ENCODE peak calls at places on chromosomes 6 and 20, in six cellular contexts. H is HepG2, A is HCT116, V is H1, L is K562, C is GM12878. G is an unnamed sample.

GRCh38 chr20:48107560-48107959 is 322.3 kb upstream of the SULF2 start:
- DNase-seq in H (no peak), A (no peak), V (no peak), L (no peak), C (no peak), G (no peak)

GRCh38 chr6:104537185-104537584 is 322.5 kb downstream of the HACE1 start:
- DNase-seq in H (no peak), A (no peak), V (no peak), L (no peak), C (no peak), G (no peak)

GRCh38 chr20:23689399-23689690 is 507 bp upstream of the CST4 start:
- DNase-seq in H (no peak), A (no peak), V (no peak), L (no peak), C (no peak), G (no peak)

GRCh38 chr6:296151-297122 is 4.2 kb downstream of the DUSP22 start:
- DNase-seq in H (no peak), A (no peak), V (no peak), L (no peak), C (peak), G (no peak)

GRCh38 chr20:32823078-32823477 is 3.3 kb downstream of the MAPRE1 start:
- DNase-seq in H (peak), A (no peak), V (no peak), L (no peak), C (no peak), G (no peak)

GRCh38 chr20:31430568-31431095 is 9.8 kb upstream of the DEFB123 start:
- DNase-seq in H (no peak), A (no peak), V (no peak), L (no peak), C (no peak), G (peak)

GRCh38 chr6:165117121-165117520 is 192.3 kb downstream of the C6orf118 start:
- DNase-seq in H (no peak), A (no peak), V (no peak), L (no peak), C (no peak), G (no peak)

GRCh38 chr6:34900321-34901031 is 11.4 kb downstream of the ANKS1A start:
- DNase-seq in H (no peak), A (no peak), V (no peak), L (no peak), C (no peak), G (no peak)

GRCh38 chr20:675453-676314 is at the start of gene SCRT2:
- DNase-seq in H (peak), A (no peak), V (no peak), L (peak), C (no peak), G (no peak)

GRCh38 chr6:155426408-155426945 is 29.2 kb downstream of the NOX3 start:
- DNase-seq in H (no peak), A (no peak), V (no peak), L (no peak), C (no peak), G (no peak)

GRCh38 chr20:53243152-53243551 is 271.0 kb downstream of the TSHZ2 start:
- DNase-seq in H (no peak), A (no peak), V (no peak), L (no peak), C (no peak), G (no peak)

GRCh38 chr20:4040283-4041179 is 25.2 kb upstream of the RNF24 start:
- DNase-seq in H (no peak), A (no peak), V (no peak), L (no peak), C (no peak), G (no peak)

GRCh38 chr6:65189344-65189743 is 517.7 kb downstream of the EYS start:
- DNase-seq in H (no peak), A (no peak), V (no peak), L (no peak), C (no peak), G (no peak)

GRCh38 chr6:39806277-39806676 is 14.1 kb downstream of the DAAM2 start:
- DNase-seq in H (no peak), A (no peak), V (no peak), L (no peak), C (no peak), G (no peak)

GRCh38 chr6:170063431-170063830 is 227.4 kb downstream of the DLL1 start:
- DNase-seq in H (no peak), A (no peak), V (no peak), L (no peak), C (no peak), G (no peak)

GRCh38 chr6:160041608-160042007 is 72.7 kb downstream of the IGF2R start:
- DNase-seq in H (peak), A (no peak), V (no peak), L (no peak), C (no peak), G (no peak)

GRCh38 chr6:46899636-46900035 is 22.1 kb downstream of the ADGRF5 start:
- DNase-seq in H (no peak), A (no peak), V (no peak), L (no peak), C (no peak), G (no peak)

GRCh38 chr6:152004036-152004566 is 196.6 kb downstream of the ESR1 start:
- DNase-seq in H (no peak), A (no peak), V (no peak), L (no peak), C (no peak), G (no peak)

GRCh38 chr6:87391334-87391733 is 16.4 kb upstream of the CFAP206 start:
- DNase-seq in H (peak), A (peak), V (peak), L (peak), C (no peak), G (peak)

DNA sequence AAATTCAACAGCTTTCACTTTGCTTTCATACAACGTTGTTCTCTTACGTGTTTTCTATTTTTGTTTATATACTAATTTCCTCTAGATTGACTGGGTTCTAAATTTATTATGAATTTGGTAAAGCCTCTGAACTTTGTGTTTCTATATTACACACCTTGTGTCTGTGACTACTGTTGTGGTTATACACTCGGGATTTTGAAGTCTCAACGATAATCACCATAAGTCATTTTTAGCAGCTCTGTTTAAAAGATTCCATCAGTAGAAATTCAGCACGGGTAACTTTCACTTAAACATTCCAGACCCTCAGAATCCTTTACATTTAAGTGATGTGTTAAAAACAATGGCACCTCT is 31.8 kb upstream of the HBS1L start:
- DNase-seq in H (no peak), A (no peak), V (no peak), L (no peak), C (no peak), G (no peak)
- H3K4me3 ChIP-seq in H (no peak), A (no peak), V (no peak), L (no peak), C (peak), G (no peak)

DNA sequence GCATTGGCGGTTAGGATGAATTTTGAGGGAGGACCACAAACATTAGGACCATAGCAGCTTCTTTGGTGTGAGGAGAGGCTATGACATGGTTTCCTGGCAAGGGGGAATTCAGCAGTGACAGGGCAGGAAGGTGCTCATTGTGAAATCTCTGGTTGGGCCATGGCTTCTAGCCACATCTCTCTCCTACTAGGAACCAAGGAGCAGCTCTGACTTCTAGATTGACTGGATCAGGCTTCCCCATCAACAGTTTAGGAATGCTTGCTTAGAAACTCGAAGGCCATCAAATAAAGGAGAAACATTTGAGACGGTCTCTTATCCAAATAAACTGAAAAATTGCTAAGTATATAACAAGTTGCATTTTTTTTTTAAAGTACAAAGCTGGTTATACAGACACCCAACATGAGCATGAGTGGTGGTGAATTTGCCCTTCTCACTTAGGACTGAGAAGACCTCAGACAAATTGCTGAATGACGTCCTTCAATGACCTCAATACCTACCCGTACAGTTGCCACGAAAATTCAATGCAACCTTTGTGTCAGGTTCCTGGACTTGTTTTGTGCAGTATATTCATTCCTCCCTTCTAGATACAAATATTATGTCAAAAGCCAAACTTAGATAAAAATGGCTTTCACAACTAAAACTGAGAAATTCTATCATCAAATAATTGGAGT is 140.8 kb downstream of the ZDHHC14 start:
- DNase-seq in H (no peak), A (no peak), V (no peak), L (no peak), C (no peak), G (no peak)
- TF ChIP-seq YY1 in H (no peak), A (no peak), V (no peak), L (no peak), C (no peak), G (no peak)

DNA sequence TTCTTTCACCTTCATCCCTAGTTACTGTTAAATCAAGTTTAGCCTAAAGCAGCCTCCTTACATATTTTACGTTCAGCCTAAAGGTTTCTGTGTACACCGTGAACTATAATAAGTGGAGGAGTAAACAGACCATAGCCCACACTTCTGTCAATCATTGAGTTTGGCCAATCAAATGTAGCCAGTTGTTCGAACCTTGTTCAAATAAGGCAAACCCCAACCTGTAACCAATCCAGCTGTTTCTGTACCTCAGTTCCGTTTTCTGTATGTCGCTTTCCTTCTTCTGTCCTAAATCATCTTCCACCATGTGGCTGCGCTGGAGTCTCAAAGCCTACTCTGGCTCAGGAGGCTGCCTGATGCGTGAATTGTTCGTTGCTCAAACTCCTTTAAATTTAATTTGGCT is 1.8 kb upstream of the FBXO30 start:
- DNase-seq in H (no peak), A (no peak), V (no peak), L (no peak), C (no peak), G (no peak)
- TF ChIP-seq ZNF274 in H (no peak), A (no peak), V (no peak), L (no peak), C (no peak), G (no peak)

DNA sequence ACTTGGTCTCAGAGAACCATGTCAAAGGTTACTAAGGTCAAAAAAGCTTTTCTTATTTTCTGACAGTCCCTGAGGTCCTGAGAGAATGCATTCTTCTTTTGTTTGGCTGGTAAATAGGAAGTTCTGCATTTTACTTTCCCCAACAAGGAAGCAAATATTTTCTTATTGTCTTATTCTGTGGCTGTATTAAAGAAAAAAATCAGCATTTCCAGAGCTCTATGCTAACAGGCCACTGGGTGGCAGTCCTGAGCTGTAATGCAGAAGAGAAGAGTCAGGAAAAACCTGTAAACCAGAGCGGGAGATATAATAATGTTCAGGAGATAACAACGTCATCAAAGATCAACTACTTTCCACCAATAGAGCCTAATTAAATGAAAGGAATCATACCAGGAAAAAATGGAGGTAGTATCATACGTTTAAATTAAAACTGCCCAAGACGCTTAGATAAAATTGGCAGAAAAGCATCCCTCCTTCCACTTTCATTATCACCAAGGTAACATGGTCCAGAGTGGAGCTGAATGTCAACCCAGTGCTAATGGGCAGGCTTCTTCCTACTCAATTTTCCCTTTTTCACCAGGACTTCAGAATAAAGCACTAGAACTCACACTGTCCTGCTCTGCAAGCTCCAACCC is 55.6 kb upstream of the CARMIL1 start:
- DNase-seq in H (peak), A (peak), V (no peak), L (peak), C (peak), G (peak)
- H3K4me3 ChIP-seq in H (no peak), A (peak), V (no peak), L (no peak), C (no peak), G (no peak)

DNA sequence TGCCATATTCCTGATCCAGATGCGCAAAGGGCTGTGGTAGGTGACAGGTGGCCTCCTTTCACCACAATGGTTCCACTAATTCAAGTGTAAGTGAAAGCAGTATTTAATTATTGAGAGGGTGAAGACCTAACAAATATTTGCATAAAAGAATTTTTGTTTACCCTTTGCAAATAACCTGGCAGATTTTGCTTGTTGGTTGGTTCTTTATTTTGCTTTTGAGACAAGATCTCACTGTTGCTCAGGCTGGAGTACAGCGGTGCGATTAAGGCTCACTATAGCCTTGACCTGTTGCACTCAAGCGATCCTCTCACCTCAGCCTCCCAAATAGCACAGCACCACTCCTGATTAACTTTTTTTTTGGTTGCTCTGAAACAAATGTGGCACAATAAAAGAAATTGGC is 49.2 kb downstream of the PCNA start:
- DNase-seq in H (peak), A (no peak), V (no peak), L (no peak), C (no peak), G (no peak)
- TF ChIP-seq YY1 in H (no peak), A (no peak), V (no peak), L (no peak), C (no peak), G (no peak)

GRCh38 chr6:53441761-53442160 is 93.0 kb upstream of the ELOVL5 start:
- DNase-seq in H (no peak), A (no peak), V (no peak), L (no peak), C (no peak), G (no peak)

GRCh38 chr6:53441035-53441493 is 92.3 kb upstream of the ELOVL5 start:
- DNase-seq in H (no peak), A (no peak), V (no peak), L (no peak), C (no peak), G (no peak)

GRCh38 chr6:53440331-53440730 is 91.6 kb upstream of the ELOVL5 start:
- DNase-seq in H (no peak), A (no peak), V (no peak), L (no peak), C (no peak), G (no peak)

GRCh38 chr6:53437557-53438202 is 88.9 kb upstream of the ELOVL5 start:
- DNase-seq in H (peak), A (peak), V (no peak), L (peak), C (peak), G (peak)

DNA sequence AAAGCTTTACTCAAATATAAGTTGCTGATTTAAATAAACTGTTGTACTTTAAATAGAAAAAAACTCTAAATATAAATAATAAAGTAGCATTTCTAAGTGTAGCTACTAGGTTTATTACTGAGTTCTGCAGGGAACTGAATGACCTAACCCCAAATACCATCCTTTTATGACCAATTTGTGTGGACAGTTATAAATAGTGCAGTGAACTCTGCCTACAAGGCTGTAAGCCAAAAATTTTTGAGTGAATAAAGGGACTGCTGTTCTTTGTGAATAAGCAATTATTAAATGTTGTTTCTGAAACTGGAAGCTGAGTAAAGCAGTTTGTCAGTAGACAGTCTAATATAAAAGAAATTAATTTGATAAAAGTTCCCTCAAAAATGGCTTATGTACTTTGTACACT is 90.8 kb upstream of the ELOVL5 start:
- DNase-seq in H (no peak), A (no peak), V (no peak), L (no peak), C (no peak), G (no peak)
- TF ChIP-seq ZNF274 in H (no peak), A (no peak), V (no peak), L (no peak), C (no peak), G (no peak)

DNA sequence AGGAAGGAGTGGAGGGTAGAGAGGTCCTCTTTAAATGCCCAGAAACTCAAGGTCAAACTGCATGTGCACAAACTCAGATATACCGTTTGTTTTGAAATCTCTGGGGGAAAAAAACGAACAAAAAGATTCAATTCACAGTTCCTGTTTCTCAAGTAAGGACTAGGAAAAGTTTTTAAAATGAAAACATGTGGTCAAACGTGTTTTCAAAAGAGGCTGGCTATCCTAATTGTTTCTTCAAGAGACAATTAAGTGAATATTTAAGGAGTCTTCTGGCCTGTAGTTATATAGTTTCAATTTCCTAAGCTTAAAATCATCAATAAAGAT is 3.1 kb downstream of the RSPO3 start:
- DNase-seq in H (no peak), A (no peak), V (no peak), L (no peak), C (no peak), G (no peak)
- H3K4me3 ChIP-seq in H (no peak), A (no peak), V (no peak), L (no peak), C (no peak), G (no peak)

GRCh38 chr20:44709380-44709779 is 5.8 kb upstream of the CCN5 start:
- DNase-seq in H (no peak), A (no peak), V (no peak), L (no peak), C (no peak), G (no peak)
- TF ChIP-seq YY1 in H (no peak), A (no peak), V (no peak), L (no peak), C (no peak), G (no peak)

GRCh38 chr6:43964659-43965570 is 162.3 kb downstream of the MRPL14 start:
- DNase-seq in H (no peak), A (no peak), V (no peak), L (peak), C (no peak), G (no peak)

GRCh38 chr6:43962458-43962857 is 164.8 kb downstream of the MRPL14 start:
- DNase-seq in H (no peak), A (no peak), V (no peak), L (no peak), C (no peak), G (no peak)

GRCh38 chr6:43963877-43964658 is 163.2 kb downstream of the MRPL14 start:
- DNase-seq in H (no peak), A (no peak), V (no peak), L (no peak), C (no peak), G (no peak)

GRCh38 chr6:43965628-43966373 is 161.5 kb downstream of the MRPL14 start:
- DNase-seq in H (no peak), A (no peak), V (no peak), L (no peak), C (no peak), G (no peak)

DNA sequence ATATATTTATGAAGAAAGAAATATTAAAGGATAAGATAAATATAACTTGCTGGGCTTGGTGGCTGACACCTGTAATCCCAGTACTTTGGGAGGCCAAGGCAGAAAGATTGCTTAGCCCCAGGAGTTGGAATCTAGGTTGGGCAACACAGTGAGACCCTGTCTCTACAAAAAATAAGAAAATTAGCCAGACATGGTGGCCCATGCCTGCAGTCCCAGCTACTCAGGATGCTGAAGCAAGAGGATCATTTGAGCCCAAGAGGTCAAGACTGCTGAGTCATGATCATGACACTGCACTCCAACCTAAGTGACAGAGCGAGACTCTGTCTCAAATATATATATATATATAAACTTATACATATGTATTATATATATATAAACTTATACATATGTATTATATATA is 164.0 kb downstream of the MRPL14 start:
- DNase-seq in H (no peak), A (no peak), V (no peak), L (no peak), C (no peak), G (no peak)
- TF ChIP-seq ZNF274 in H (no peak), A (no peak), V (no peak), L (no peak), C (no peak), G (no peak)